ENCODE peak calls at places on chromosome 2, in five cellular contexts. One of them, this sample, is unnamed.

GRCh38 chr2:19299522-19299921 is 58.9 kb downstream of the OSR1 start:
- DNase-seq in mammary epithelial cell: no peak
- DNase-seq in fibroblast of lung: peak
- DNase-seq in colonic mucosa: no peak
- DNase-seq in BE2C: no peak
- DNase-seq in this sample: peak

GRCh38 chr2:134539946-134540345 is 178.9 kb downstream of the TMEM163 start:
- DNase-seq in mammary epithelial cell: no peak
- DNase-seq in fibroblast of lung: no peak
- DNase-seq in colonic mucosa: no peak
- DNase-seq in BE2C: no peak
- DNase-seq in this sample: no peak

GRCh38 chr2:85712849-85713612 is 18.9 kb downstream of the GNLY start:
- DNase-seq in mammary epithelial cell: peak
- DNase-seq in fibroblast of lung: peak
- DNase-seq in colonic mucosa: no peak
- DNase-seq in BE2C: no peak
- DNase-seq in this sample: no peak

GRCh38 chr2:69945447-69945846 is 16.0 kb downstream of the ASPRV1 start:
- DNase-seq in mammary epithelial cell: peak
- DNase-seq in fibroblast of lung: no peak
- DNase-seq in colonic mucosa: no peak
- DNase-seq in BE2C: no peak
- DNase-seq in this sample: no peak

GRCh38 chr2:199485732-199486335 is 28.1 kb upstream of the SATB2 start:
- DNase-seq in mammary epithelial cell: peak
- DNase-seq in fibroblast of lung: peak
- DNase-seq in colonic mucosa: peak
- DNase-seq in BE2C: peak
- DNase-seq in this sample: no peak

GRCh38 chr2:37671816-37672103 is 318 bp upstream of the CDC42EP3 start:
- DNase-seq in mammary epithelial cell: no peak
- DNase-seq in fibroblast of lung: no peak
- DNase-seq in colonic mucosa: no peak
- DNase-seq in BE2C: no peak
- DNase-seq in this sample: no peak

GRCh38 chr2:156021326-156022040 is 311.0 kb downstream of the NR4A2 start:
- DNase-seq in mammary epithelial cell: peak
- DNase-seq in fibroblast of lung: no peak
- DNase-seq in colonic mucosa: peak
- DNase-seq in BE2C: no peak
- DNase-seq in this sample: no peak

GRCh38 chr2:164721425-164721824 is 100.1 kb upstream of the GRB14 start:
- DNase-seq in mammary epithelial cell: no peak
- DNase-seq in fibroblast of lung: no peak
- DNase-seq in colonic mucosa: no peak
- DNase-seq in BE2C: no peak
- DNase-seq in this sample: no peak

GRCh38 chr2:226934546-226935243 is 98.8 kb downstream of the RHBDD1 start:
- DNase-seq in mammary epithelial cell: no peak
- DNase-seq in fibroblast of lung: peak
- DNase-seq in colonic mucosa: no peak
- DNase-seq in BE2C: no peak
- DNase-seq in this sample: no peak

GRCh38 chr2:47073641-47074040 is 81.5 kb downstream of the STPG4 start:
- DNase-seq in mammary epithelial cell: no peak
- DNase-seq in fibroblast of lung: no peak
- DNase-seq in colonic mucosa: peak
- DNase-seq in BE2C: no peak
- DNase-seq in this sample: no peak

GRCh38 chr2:31049264-31049663 is 89.0 kb downstream of the GALNT14 start:
- DNase-seq in mammary epithelial cell: no peak
- DNase-seq in fibroblast of lung: no peak
- DNase-seq in colonic mucosa: no peak
- DNase-seq in BE2C: no peak
- DNase-seq in this sample: no peak

GRCh38 chr2:881204-881918 is 69.3 kb upstream of the SNTG2 start:
- DNase-seq in mammary epithelial cell: no peak
- DNase-seq in fibroblast of lung: no peak
- DNase-seq in colonic mucosa: peak
- DNase-seq in BE2C: no peak
- DNase-seq in this sample: no peak

GRCh38 chr2:15119722-15120175 is 441.4 kb downstream of the NBAS start:
- DNase-seq in mammary epithelial cell: no peak
- DNase-seq in fibroblast of lung: no peak
- DNase-seq in colonic mucosa: no peak
- DNase-seq in BE2C: no peak
- DNase-seq in this sample: no peak

GRCh38 chr2:241801611-241802420 is 7.2 kb upstream of the NEU4 start:
- DNase-seq in mammary epithelial cell: no peak
- DNase-seq in fibroblast of lung: no peak
- DNase-seq in colonic mucosa: peak
- DNase-seq in BE2C: peak
- DNase-seq in this sample: no peak

GRCh38 chr2:23381084-23381483 is 3.9 kb upstream of the KLHL29 start:
- DNase-seq in mammary epithelial cell: peak
- DNase-seq in fibroblast of lung: peak
- DNase-seq in colonic mucosa: no peak
- DNase-seq in BE2C: peak
- DNase-seq in this sample: no peak

GRCh38 chr2:167264380-167264779 is 376.1 kb downstream of the XIRP2 start:
- DNase-seq in mammary epithelial cell: peak
- DNase-seq in fibroblast of lung: peak
- DNase-seq in colonic mucosa: peak
- DNase-seq in BE2C: no peak
- DNase-seq in this sample: no peak

GRCh38 chr2:128791120-128791982 is 472.7 kb upstream of the HS6ST1 start:
- DNase-seq in mammary epithelial cell: peak
- DNase-seq in fibroblast of lung: no peak
- DNase-seq in colonic mucosa: peak
- DNase-seq in BE2C: no peak
- DNase-seq in this sample: no peak

GRCh38 chr2:128237081-128237534 is 81.6 kb downstream of the HS6ST1 start:
- DNase-seq in mammary epithelial cell: no peak
- DNase-seq in fibroblast of lung: peak
- DNase-seq in colonic mucosa: no peak
- DNase-seq in BE2C: no peak
- DNase-seq in this sample: no peak

GRCh38 chr2:239380831-239381708 is 19.8 kb downstream of the HDAC4 start:
- DNase-seq in mammary epithelial cell: no peak
- DNase-seq in fibroblast of lung: no peak
- DNase-seq in colonic mucosa: no peak
- DNase-seq in BE2C: peak
- DNase-seq in this sample: no peak

GRCh38 chr2:1641498-1641897 is 102.8 kb downstream of the PXDN start:
- DNase-seq in mammary epithelial cell: no peak
- DNase-seq in fibroblast of lung: peak
- DNase-seq in colonic mucosa: peak
- DNase-seq in BE2C: no peak
- DNase-seq in this sample: no peak

GRCh38 chr2:97747285-97747684 is 33.9 kb downstream of the ZAP70 start:
- DNase-seq in mammary epithelial cell: no peak
- DNase-seq in fibroblast of lung: no peak
- DNase-seq in colonic mucosa: no peak
- DNase-seq in BE2C: no peak
- DNase-seq in this sample: no peak

GRCh38 chr2:172912245-172912644 is 163.4 kb upstream of the MAP3K20 start:
- DNase-seq in mammary epithelial cell: no peak
- DNase-seq in fibroblast of lung: no peak
- DNase-seq in colonic mucosa: no peak
- DNase-seq in BE2C: no peak
- DNase-seq in this sample: no peak

GRCh38 chr2:219689676-219690628 is 62.5 kb downstream of the SLC4A3 start:
- DNase-seq in mammary epithelial cell: peak
- DNase-seq in fibroblast of lung: peak
- DNase-seq in colonic mucosa: peak
- DNase-seq in BE2C: peak
- DNase-seq in this sample: no peak

GRCh38 chr2:224173882-224174415 is 134.9 kb upstream of the SERPINE2 start:
- DNase-seq in mammary epithelial cell: no peak
- DNase-seq in fibroblast of lung: no peak
- DNase-seq in colonic mucosa: no peak
- DNase-seq in BE2C: no peak
- DNase-seq in this sample: no peak

GRCh38 chr2:54456526-54457325 is 599 bp downstream of the SPTBN1 start:
- DNase-seq in mammary epithelial cell: peak
- DNase-seq in fibroblast of lung: peak
- DNase-seq in colonic mucosa: no peak
- DNase-seq in BE2C: peak
- DNase-seq in this sample: no peak

GRCh38 chr2:1736997-1737480 is 7.3 kb downstream of the PXDN start:
- DNase-seq in mammary epithelial cell: no peak
- DNase-seq in fibroblast of lung: peak
- DNase-seq in colonic mucosa: peak
- DNase-seq in BE2C: no peak
- DNase-seq in this sample: no peak

GRCh38 chr2:240505946-240506345 is 51.8 kb downstream of the ANKMY1 start:
- DNase-seq in mammary epithelial cell: no peak
- DNase-seq in fibroblast of lung: no peak
- DNase-seq in colonic mucosa: no peak
- DNase-seq in BE2C: no peak
- DNase-seq in this sample: no peak

GRCh38 chr2:60413819-60414178 is 139.7 kb downstream of the BCL11A start:
- DNase-seq in mammary epithelial cell: no peak
- DNase-seq in fibroblast of lung: no peak
- DNase-seq in colonic mucosa: no peak
- DNase-seq in BE2C: no peak
- DNase-seq in this sample: no peak

GRCh38 chr2:66521459-66521858 is 86.5 kb downstream of the MEIS1 start:
- DNase-seq in mammary epithelial cell: no peak
- DNase-seq in fibroblast of lung: no peak
- DNase-seq in colonic mucosa: no peak
- DNase-seq in BE2C: no peak
- DNase-seq in this sample: no peak

GRCh38 chr2:12717988-12718661 is 1.4 kb downstream of the TRIB2 start:
- DNase-seq in mammary epithelial cell: peak
- DNase-seq in fibroblast of lung: peak
- DNase-seq in colonic mucosa: peak
- DNase-seq in BE2C: peak
- DNase-seq in this sample: no peak

GRCh38 chr2:12715878-12716249 is 872 bp upstream of the TRIB2 start:
- DNase-seq in mammary epithelial cell: peak
- DNase-seq in fibroblast of lung: peak
- DNase-seq in colonic mucosa: peak
- DNase-seq in BE2C: peak
- DNase-seq in this sample: no peak

GRCh38 chr2:12718662-12719399 is 2.1 kb downstream of the TRIB2 start:
- DNase-seq in mammary epithelial cell: peak
- DNase-seq in fibroblast of lung: peak
- DNase-seq in colonic mucosa: no peak
- DNase-seq in BE2C: no peak
- DNase-seq in this sample: no peak

GRCh38 chr2:12716250-12717190 is at the start of gene TRIB2:
- DNase-seq in mammary epithelial cell: peak
- DNase-seq in fibroblast of lung: peak
- DNase-seq in colonic mucosa: peak
- DNase-seq in BE2C: peak
- DNase-seq in this sample: peak

DNA sequence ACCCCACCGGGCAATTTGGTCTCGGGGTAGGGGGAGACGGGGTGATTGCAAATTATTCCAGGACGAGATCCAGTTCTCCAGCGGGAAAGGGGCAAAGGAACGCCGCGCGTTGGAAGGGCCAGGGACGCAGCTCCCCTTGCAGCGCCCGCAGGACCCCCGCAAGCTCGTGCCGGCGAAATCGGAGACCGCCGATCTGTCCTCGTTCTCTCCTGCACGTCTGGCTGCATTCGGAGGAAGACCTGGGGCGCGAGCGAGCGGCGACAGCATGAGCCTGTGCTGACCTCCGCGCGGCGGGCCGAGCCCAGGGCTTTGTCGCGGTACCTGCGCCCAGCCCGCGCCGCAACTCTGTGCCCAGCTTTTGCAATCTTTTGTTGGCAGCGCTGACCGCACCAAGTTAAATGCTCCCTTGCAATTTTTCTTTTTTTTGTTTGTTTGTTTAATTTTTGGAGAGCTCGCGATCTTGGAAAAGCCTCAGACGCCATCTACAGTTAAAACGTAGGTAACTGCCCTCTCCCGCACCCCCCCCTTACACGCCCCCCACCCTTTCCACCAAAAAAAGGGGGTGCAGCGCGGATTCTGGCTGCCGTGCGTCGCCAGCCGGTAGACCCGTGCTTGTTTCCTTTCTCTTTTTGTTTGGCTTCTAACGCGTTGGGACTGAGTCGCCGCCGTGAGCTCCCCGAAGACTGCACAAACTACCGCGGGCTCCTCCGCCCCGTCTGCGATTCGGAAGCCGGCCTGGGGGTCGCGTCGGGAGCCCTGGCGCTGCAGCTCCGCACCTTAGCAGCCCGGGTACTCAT is 653 bp downstream of the TRIB2 start:
- DNase-seq in mammary epithelial cell: peak
- DNase-seq in fibroblast of lung: peak
- DNase-seq in colonic mucosa: peak
- DNase-seq in BE2C: peak
- DNase-seq in this sample: no peak
- TF ChIP-seq CTCF in mammary epithelial cell: peak
- TF ChIP-seq CTCF in fibroblast of lung: peak
- TF ChIP-seq CTCF in colonic mucosa: peak
- TF ChIP-seq CTCF in BE2C: peak
- TF ChIP-seq CTCF in this sample: peak

GRCh38 chr2:168375195-168375798 is 80.8 kb upstream of the CERS6 start:
- DNase-seq in mammary epithelial cell: no peak
- DNase-seq in fibroblast of lung: peak
- DNase-seq in colonic mucosa: no peak
- DNase-seq in BE2C: no peak
- DNase-seq in this sample: no peak
- TF ChIP-seq CTCF in mammary epithelial cell: peak
- TF ChIP-seq CTCF in fibroblast of lung: peak
- TF ChIP-seq CTCF in colonic mucosa: no peak
- TF ChIP-seq CTCF in BE2C: peak
- TF ChIP-seq CTCF in this sample: no peak

GRCh38 chr2:120204417-120204816 is 18.8 kb downstream of the TMEM185B start:
- DNase-seq in mammary epithelial cell: no peak
- DNase-seq in fibroblast of lung: no peak
- DNase-seq in colonic mucosa: no peak
- DNase-seq in BE2C: no peak
- DNase-seq in this sample: no peak

GRCh38 chr2:120204022-120204405 is 19.2 kb downstream of the TMEM185B start:
- DNase-seq in mammary epithelial cell: no peak
- DNase-seq in fibroblast of lung: no peak
- DNase-seq in colonic mucosa: no peak
- DNase-seq in BE2C: no peak
- DNase-seq in this sample: no peak

GRCh38 chr2:120203341-120204021 is 19.7 kb downstream of the TMEM185B start:
- DNase-seq in mammary epithelial cell: peak
- DNase-seq in fibroblast of lung: no peak
- DNase-seq in colonic mucosa: no peak
- DNase-seq in BE2C: no peak
- DNase-seq in this sample: no peak

GRCh38 chr2:120204945-120205670 is 18.1 kb downstream of the TMEM185B start:
- DNase-seq in mammary epithelial cell: no peak
- DNase-seq in fibroblast of lung: no peak
- DNase-seq in colonic mucosa: no peak
- DNase-seq in BE2C: no peak
- DNase-seq in this sample: no peak

GRCh38 chr2:120205901-120206581 is 17.2 kb downstream of the TMEM185B start:
- DNase-seq in mammary epithelial cell: no peak
- DNase-seq in fibroblast of lung: no peak
- DNase-seq in colonic mucosa: peak
- DNase-seq in BE2C: peak
- DNase-seq in this sample: no peak
- TF ChIP-seq CTCF in mammary epithelial cell: peak
- TF ChIP-seq CTCF in fibroblast of lung: no peak
- TF ChIP-seq CTCF in colonic mucosa: peak
- TF ChIP-seq CTCF in BE2C: peak
- TF ChIP-seq CTCF in this sample: peak

GRCh38 chr2:145431181-145431951 is 911.4 kb upstream of the ZEB2 start:
- DNase-seq in mammary epithelial cell: no peak
- DNase-seq in fibroblast of lung: no peak
- DNase-seq in colonic mucosa: no peak
- DNase-seq in BE2C: no peak
- DNase-seq in this sample: no peak
- TF ChIP-seq CTCF in mammary epithelial cell: no peak
- TF ChIP-seq CTCF in fibroblast of lung: no peak
- TF ChIP-seq CTCF in colonic mucosa: no peak
- TF ChIP-seq CTCF in BE2C: peak
- TF ChIP-seq CTCF in this sample: no peak